ENCODE peak calls at places on chromosomes 6 and 20, in five cellular contexts. One of them, this sample, is unnamed.

GRCh38 chr20:58213112-58213511 is 15.3 kb downstream of the ANKRD60 start:
- DNase-seq in AG09319: no peak
- DNase-seq in mesendoderm: no peak
- DNase-seq in activated B cell treated with CpG ODN at 0.5 μM for 24 hours: no peak
- DNase-seq in GM20000: no peak
- DNase-seq in this sample: no peak

GRCh38 chr6:6696867-6697531 is 108.5 kb downstream of the LY86 start:
- DNase-seq in AG09319: no peak
- DNase-seq in mesendoderm: peak
- DNase-seq in activated B cell treated with CpG ODN at 0.5 μM for 24 hours: no peak
- DNase-seq in GM20000: peak
- DNase-seq in this sample: peak

GRCh38 chr6:11209941-11210340 is 22.5 kb downstream of the NEDD9 start:
- DNase-seq in AG09319: no peak
- DNase-seq in mesendoderm: no peak
- DNase-seq in activated B cell treated with CpG ODN at 0.5 μM for 24 hours: no peak
- DNase-seq in GM20000: no peak
- DNase-seq in this sample: no peak

GRCh38 chr6:77551135-77551534 is 87.8 kb upstream of the HTR1B start:
- DNase-seq in AG09319: no peak
- DNase-seq in mesendoderm: no peak
- DNase-seq in activated B cell treated with CpG ODN at 0.5 μM for 24 hours: no peak
- DNase-seq in GM20000: no peak
- DNase-seq in this sample: no peak

GRCh38 chr20:43771791-43772190 is 45.0 kb upstream of the GTSF1L start:
- DNase-seq in AG09319: no peak
- DNase-seq in mesendoderm: peak
- DNase-seq in activated B cell treated with CpG ODN at 0.5 μM for 24 hours: no peak
- DNase-seq in GM20000: no peak
- DNase-seq in this sample: no peak

GRCh38 chr6:145743325-145743724 is 8.0 kb upstream of the EPM2A start:
- DNase-seq in AG09319: no peak
- DNase-seq in mesendoderm: no peak
- DNase-seq in activated B cell treated with CpG ODN at 0.5 μM for 24 hours: no peak
- DNase-seq in GM20000: no peak
- DNase-seq in this sample: no peak

GRCh38 chr6:20211941-20212391 is 303 bp downstream of the MBOAT1 start:
- DNase-seq in AG09319: no peak
- DNase-seq in mesendoderm: peak
- DNase-seq in activated B cell treated with CpG ODN at 0.5 μM for 24 hours: peak
- DNase-seq in GM20000: peak
- DNase-seq in this sample: no peak

GRCh38 chr20:25024171-25024570 is 31.6 kb upstream of the APMAP start:
- DNase-seq in AG09319: no peak
- DNase-seq in mesendoderm: no peak
- DNase-seq in activated B cell treated with CpG ODN at 0.5 μM for 24 hours: peak
- DNase-seq in GM20000: no peak
- DNase-seq in this sample: no peak

GRCh38 chr6:69907981-69908498 is 41.7 kb downstream of the COL19A1 start:
- DNase-seq in AG09319: peak
- DNase-seq in mesendoderm: no peak
- DNase-seq in activated B cell treated with CpG ODN at 0.5 μM for 24 hours: no peak
- DNase-seq in GM20000: no peak
- DNase-seq in this sample: no peak

GRCh38 chr6:142377112-142377848 is 75.5 kb downstream of the ADGRG6 start:
- DNase-seq in AG09319: no peak
- DNase-seq in mesendoderm: peak
- DNase-seq in activated B cell treated with CpG ODN at 0.5 μM for 24 hours: no peak
- DNase-seq in GM20000: no peak
- DNase-seq in this sample: no peak

GRCh38 chr6:30676660-30677270 is 4.0 kb upstream of the DHX16 start:
- DNase-seq in AG09319: no peak
- DNase-seq in mesendoderm: no peak
- DNase-seq in activated B cell treated with CpG ODN at 0.5 μM for 24 hours: no peak
- DNase-seq in GM20000: no peak
- DNase-seq in this sample: no peak

GRCh38 chr6:57259064-57259463 is 37.0 kb upstream of the RAB23 start:
- DNase-seq in AG09319: no peak
- DNase-seq in mesendoderm: no peak
- DNase-seq in activated B cell treated with CpG ODN at 0.5 μM for 24 hours: no peak
- DNase-seq in GM20000: no peak
- DNase-seq in this sample: no peak

GRCh38 chr6:4912559-4912958 is 91.3 kb downstream of the RPP40 start:
- DNase-seq in AG09319: no peak
- DNase-seq in mesendoderm: peak
- DNase-seq in activated B cell treated with CpG ODN at 0.5 μM for 24 hours: no peak
- DNase-seq in GM20000: no peak
- DNase-seq in this sample: no peak

GRCh38 chr6:105069821-105070445 is 109.9 kb downstream of the POPDC3 start:
- DNase-seq in AG09319: no peak
- DNase-seq in mesendoderm: no peak
- DNase-seq in activated B cell treated with CpG ODN at 0.5 μM for 24 hours: no peak
- DNase-seq in GM20000: no peak
- DNase-seq in this sample: no peak